ENCODE peak calls at places on chromosomes 6 and 20, in five cellular contexts. G is non-pigmented ciliary epithelial cell, N is choroid plexus epithelial cell, W is GM20000, X is cardiac muscle cell. J is an unnamed sample.

GRCh38 chr20:37285664-37286374 is 3.6 kb upstream of the MANBAL start:
- DNase-seq in G (no peak), N (no peak), W (no peak), X (no peak), J (no peak)

GRCh38 chr6:157364705-157365104 is 16.3 kb upstream of the ZDHHC14 start:
- DNase-seq in G (no peak), N (no peak), W (no peak), X (peak; percentile 13), J (peak; percentile 18)

GRCh38 chr6:5995705-5996686 is 10.7 kb downstream of the NRN1 start:
- DNase-seq in G (no peak), N (no peak), W (no peak), X (no peak), J (no peak)

GRCh38 chr6:2237001-2237400 is 8.4 kb downstream of the GMDS start:
- DNase-seq in G (peak; percentile 70), N (peak; percentile 83), W (no peak), X (peak; percentile 74), J (peak; percentile 95)

GRCh38 chr20:31440012-31440659 is at the start of gene DEFB123:
- DNase-seq in G (no peak), N (no peak), W (no peak), X (no peak), J (no peak)

GRCh38 chr6:683742-684440 is 9.0 kb downstream of the EXOC2 start:
- DNase-seq in G (no peak), N (peak; percentile 85), W (no peak), X (peak; percentile 82), J (peak; percentile 79)

GRCh38 chr20:25374842-25375241 is 15.8 kb downstream of the ABHD12 start:
- DNase-seq in G (no peak), N (no peak), W (no peak), X (no peak), J (no peak)

GRCh38 chr20:41530923-41531322 is 87.3 kb downstream of the CHD6 start:
- DNase-seq in G (no peak), N (no peak), W (no peak), X (no peak), J (no peak)

GRCh38 chr6:31814677-31815024 is 432 bp downstream of the HSPA1L start:
- DNase-seq in G (peak; percentile 94), N (peak; percentile 97), W (peak; percentile 78), X (peak; percentile 99), J (peak; percentile 99)

GRCh38 chr6:25050356-25050755 is 114.6 kb upstream of the RIPOR2 start:
- DNase-seq in G (peak; percentile 78), N (peak; percentile 88), W (peak; percentile 44), X (peak; percentile 87), J (peak; percentile 91)

GRCh38 chr20:32457476-32457986 is 99.4 kb downstream of the ASXL1 start:
- DNase-seq in G (no peak), N (peak; percentile 65), W (peak; percentile 80), X (peak; percentile 75), J (peak; percentile 73)

GRCh38 chr6:161618816-161619454 is 345.1 kb upstream of the AGPAT4 start:
- DNase-seq in G (peak; percentile 10), N (peak; percentile 63), W (no peak), X (peak; percentile 61), J (peak; percentile 22)

GRCh38 chr20:23655551-23656211 is 17.9 kb upstream of the CST3 start:
- DNase-seq in G (no peak), N (no peak), W (no peak), X (peak; percentile 33), J (no peak)

GRCh38 chr6:110814488-110815259 is 595 bp downstream of the CDK19 start:
- DNase-seq in G (no peak), N (peak; percentile 56), W (peak; percentile 82), X (peak; percentile 58), J (peak; percentile 64)

GRCh38 chr20:51512645-51513044 is 29.9 kb downstream of the NFATC2 start:
- DNase-seq in G (no peak), N (no peak), W (no peak), X (no peak), J (no peak)

GRCh38 chr20:14191559-14191958 is 145.9 kb downstream of the FLRT3 start:
- DNase-seq in G (no peak), N (no peak), W (no peak), X (no peak), J (no peak)

GRCh38 chr6:31763617-31763940 is 1.1 kb downstream of the SAPCD1 start:
- DNase-seq in G (no peak), N (no peak), W (no peak), X (peak; percentile 48), J (peak; percentile 15)

GRCh38 chr6:130734161-130734560 is 93.0 kb upstream of the SMLR1 start:
- DNase-seq in G (no peak), N (no peak), W (no peak), X (no peak), J (no peak)

GRCh38 chr6:19896580-19897010 is 59.4 kb downstream of the ID4 start:
- DNase-seq in G (no peak), N (no peak), W (no peak), X (no peak), J (peak; percentile 2)

GRCh38 chr6:6008114-6008647 is 1.5 kb upstream of the NRN1 start:
- DNase-seq in G (no peak), N (no peak), W (no peak), X (no peak), J (no peak)

GRCh38 chr6:68108243-68108835 is 526.7 kb upstream of the ADGRB3 start:
- DNase-seq in G (peak; percentile 60), N (peak; percentile 61), W (no peak), X (peak; percentile 48), J (peak; percentile 66)

GRCh38 chr20:34978092-34978744 is 22.6 kb downstream of the MYH7B start:
- DNase-seq in G (no peak), N (no peak), W (no peak), X (no peak), J (no peak)

GRCh38 chr20:61561111-61561830 is 309.2 kb downstream of the CDH4 start:
- DNase-seq in G (no peak), N (no peak), W (no peak), X (no peak), J (no peak)

GRCh38 chr20:25453035-25453810 is 45.8 kb downstream of the GINS1 start:
- DNase-seq in G (peak; percentile 17), N (peak; percentile 26), W (no peak), X (peak; percentile 67), J (peak; percentile 55)

GRCh38 chr20:62975251-62975770 is 22.8 kb downstream of the SLC17A9 start:
- DNase-seq in G (no peak), N (no peak), W (no peak), X (no peak), J (no peak)

GRCh38 chr6:37011656-37012378 is 6.4 kb downstream of the FGD2 start:
- DNase-seq in G (peak; percentile 46), N (peak; percentile 94), W (no peak), X (peak; percentile 76), J (peak; percentile 84)

GRCh38 chr20:24611360-24612140 is 142.1 kb downstream of the SYNDIG1 start:
- DNase-seq in G (no peak), N (no peak), W (no peak), X (no peak), J (no peak)

GRCh38 chr6:63636516-63636968 is 940 bp downstream of the PHF3 start:
- DNase-seq in G (no peak), N (peak; percentile 45), W (peak; percentile 55), X (peak; percentile 40), J (peak; percentile 47)

GRCh38 chr6:168155821-168156741 is 77.1 kb upstream of the FRMD1 start:
- DNase-seq in G (no peak), N (no peak), W (no peak), X (no peak), J (no peak)

GRCh38 chr6:56399250-56399671 is 151.9 kb upstream of the COL21A1 start:
- DNase-seq in G (no peak), N (peak; percentile 24), W (no peak), X (peak; percentile 35), J (peak; percentile 10)

GRCh38 chr20:33211817-33212424 is 5.2 kb upstream of the BPIFA3 start:
- DNase-seq in G (no peak), N (peak; percentile 77), W (peak; percentile 56), X (peak; percentile 58), J (peak; percentile 63)

GRCh38 chr6:134821397-134821796 is 128.5 kb downstream of the ALDH8A1 start:
- DNase-seq in G (no peak), N (no peak), W (no peak), X (no peak), J (no peak)

GRCh38 chr6:26240157-26240980 is 124.6 kb upstream of the BTN3A2 start:
- DNase-seq in G (no peak), N (peak; percentile 98), W (peak; percentile 60), X (peak; percentile 98), J (peak; percentile 94)

GRCh38 chr6:37115236-37115894 is 54.6 kb upstream of the PIM1 start:
- DNase-seq in G (no peak), N (peak; percentile 56), W (no peak), X (peak; percentile 53), J (no peak)

GRCh38 chr6:116244284-116244683 is 9.6 kb downstream of the TSPYL4 start:
- DNase-seq in G (no peak), N (no peak), W (no peak), X (no peak), J (no peak)

GRCh38 chr20:50304501-50304856 is 113.8 kb downstream of the CEBPB start:
- DNase-seq in G (no peak), N (peak; percentile 84), W (no peak), X (peak; percentile 93), J (peak; percentile 49)